ENCODE peak calls at places on chromosome X, in eight cellular contexts. M, L, Y, D, E, A, I and J are unnamed samples.

GRCh38 chrX:95893632-95894031 is 791.0 kb upstream of the DIAPH2 start:
- DNase-seq in M (no peak), L (no peak), Y (no peak), D (no peak), E (no peak), A (no peak), I (no peak), J (no peak)

GRCh38 chrX:19805054-19805690 is 82.2 kb downstream of the SH3KBP1 start:
- DNase-seq in M (no peak), L (peak), Y (no peak), D (no peak), E (no peak), A (no peak), I (no peak), J (no peak)

GRCh38 chrX:96682516-96682915 is 2.1 kb upstream of the DIAPH2 start:
- DNase-seq in M (no peak), L (no peak), Y (no peak), D (no peak), E (no peak), A (no peak), I (no peak), J (no peak)

GRCh38 chrX:13598877-13599276 is 29.5 kb downstream of the EGFL6 start:
- DNase-seq in M (no peak), L (peak), Y (no peak), D (no peak), E (no peak), A (no peak), I (no peak), J (no peak)

GRCh38 chrX:130083656-130084382 is 26.5 kb downstream of the ELF4 start:
- DNase-seq in M (no peak), L (no peak), Y (no peak), D (no peak), E (no peak), A (no peak), I (no peak), J (no peak)

GRCh38 chrX:110755611-110756010 is 40.0 kb downstream of the CHRDL1 start:
- DNase-seq in M (no peak), L (no peak), Y (no peak), D (no peak), E (no peak), A (no peak), I (no peak), J (no peak)

GRCh38 chrX:123909498-123909897 is 49.6 kb downstream of the XIAP start:
- DNase-seq in M (no peak), L (no peak), Y (no peak), D (no peak), E (no peak), A (no peak), I (no peak), J (no peak)

GRCh38 chrX:45479196-45479834 is 278.6 kb upstream of the DIPK2B start:
- DNase-seq in M (no peak), L (peak), Y (peak), D (no peak), E (no peak), A (no peak), I (no peak), J (no peak)

GRCh38 chrX:144040793-144041192 is 156.9 kb downstream of the UBE2NL start:
- DNase-seq in M (no peak), L (no peak), Y (no peak), D (no peak), E (no peak), A (no peak), I (no peak), J (no peak)